ENCODE peak calls at places on chromosomes 2 and 18, in five cellular contexts. M is EH, C is T-helper 2 cell, S is pons, E is astrocyte of the spinal cord. A is an unnamed sample.

GRCh38 chr18:63518178-63519012 is 23.8 kb upstream of the SERPINB12 start:
- DNase-seq in M (peak; percentile 80), C (peak; percentile 13), E (peak; percentile 76), S (peak; percentile 87), A (no peak)

GRCh38 chr2:241125626-241126025 is 23.5 kb upstream of the MTERF4 start:
- DNase-seq in C (no peak), S (no peak), E (no peak), M (no peak), A (peak; percentile 39)

GRCh38 chr2:105244443-105244842 is 2.9 kb downstream of the GPR45 start:
- DNase-seq in E (no peak), S (no peak), M (no peak), C (no peak), A (no peak)

GRCh38 chr2:88669371-88670214 is 21.9 kb upstream of the RPIA start:
- DNase-seq in M (peak; percentile 53), E (peak; percentile 27), C (no peak), S (no peak), A (no peak)

GRCh38 chr18:22681912-22682311 is 251.2 kb upstream of the RBBP8 start:
- DNase-seq in C (no peak), M (no peak), S (no peak), E (no peak), A (no peak)

GRCh38 chr2:145343287-145343686 is 823.4 kb upstream of the ZEB2 start:
- DNase-seq in S (no peak), E (no peak), M (no peak), C (no peak), A (no peak)

GRCh38 chr2:124666976-124667375 is 641.9 kb downstream of the CNTNAP5 start:
- DNase-seq in E (no peak), S (no peak), C (no peak), M (peak; percentile 58), A (no peak)

GRCh38 chr2:221289846-221290245 is 282.3 kb downstream of the EPHA4 start:
- DNase-seq in S (no peak), E (no peak), M (no peak), C (no peak), A (no peak)

A was measured in posterior cingulate gyrus.